ENCODE peak calls at places on chromosomes 3 and 15, in four cellular contexts. X is GM23248, P is PC-3, L is HCT116. R is an unnamed sample.

GRCh38 chr15:58221591-58222241 is 83.5 kb downstream of the AQP9 start:
- DNase-seq in P (peak), L (peak), X (peak), R (no peak)

GRCh38 chr3:129020691-129021090 is 19.6 kb downstream of the EFCC1 start:
- DNase-seq in X (no peak), P (no peak), L (no peak), R (no peak)

GRCh38 chr15:67305506-67305905 is 50.9 kb downstream of the IQCH start:
- DNase-seq in P (no peak), L (no peak), X (no peak), R (no peak)

GRCh38 chr3:128572644-128573105 is 77.9 kb downstream of the RPN1 start:
- DNase-seq in L (peak), P (peak), X (no peak), R (no peak)

GRCh38 chr15:75721923-75722870 is 9.5 kb upstream of the CSPG4 start:
- DNase-seq in X (no peak), L (no peak), P (no peak), R (no peak)

GRCh38 chr3:138396752-138397410 is 37.5 kb upstream of the ESYT3 start:
- DNase-seq in X (no peak), L (no peak), P (no peak), R (no peak)

GRCh38 chr3:77536038-77536775 is 496.3 kb downstream of the ROBO2 start:
- DNase-seq in P (peak), X (no peak), L (no peak), R (no peak)

GRCh38 chr3:98553021-98553563 is 21.3 kb downstream of the GPR15 start:
- DNase-seq in L (no peak), X (no peak), P (no peak), R (no peak)

GRCh38 chr15:47663106-47663505 is 54.2 kb upstream of the SEMA6D start:
- DNase-seq in L (no peak), P (peak), X (peak), R (no peak)

GRCh38 chr15:100186960-100187359 is 154.8 kb downstream of the ADAMTS17 start:
- DNase-seq in X (no peak), L (no peak), P (no peak), R (no peak)

DNA sequence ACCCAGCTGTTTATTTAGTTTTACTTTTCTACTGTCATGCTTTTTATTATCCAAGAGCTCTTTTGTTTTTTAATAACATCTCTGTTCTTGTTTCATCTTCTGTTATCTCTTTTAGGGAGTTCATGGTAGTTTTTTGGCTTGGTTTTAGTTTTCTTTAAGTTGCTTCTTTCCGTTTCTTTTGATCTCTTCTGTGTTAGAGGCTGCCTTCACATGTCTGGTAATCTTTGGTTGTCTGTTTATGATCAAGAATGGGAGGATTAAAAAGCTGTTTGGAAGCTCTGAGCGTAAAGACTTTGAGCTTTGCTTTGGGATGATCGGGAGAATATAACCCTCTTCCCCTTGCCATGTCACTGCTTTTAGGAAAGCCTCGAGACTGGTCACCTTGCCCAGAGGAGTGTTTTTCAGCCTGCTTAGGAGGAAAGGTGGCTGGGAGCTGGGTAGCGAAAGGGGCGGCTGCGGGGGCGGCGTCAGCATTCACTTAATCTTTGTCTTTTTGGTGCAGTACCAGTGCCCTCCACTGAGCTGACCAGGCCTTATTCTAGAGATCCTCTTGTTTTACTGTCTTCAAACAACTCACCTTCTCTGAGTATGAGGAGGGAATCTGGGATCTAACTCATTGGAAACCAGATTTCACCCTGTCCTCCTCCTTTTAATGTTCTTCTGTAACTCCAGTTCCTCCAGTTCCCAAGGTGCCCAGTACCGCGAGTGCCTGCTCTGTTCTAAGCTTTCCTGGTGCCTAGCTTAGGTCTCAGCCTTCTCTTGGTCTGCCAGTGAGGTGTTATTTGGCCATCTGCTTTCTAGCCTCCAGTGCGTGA is 15.5 kb downstream of the TATDN2 start:
- DNase-seq in L (peak), P (peak), X (peak), R (peak)
- H2AFZ ChIP-seq in L (no peak), P (no peak), X (peak), R (no peak)

DNA sequence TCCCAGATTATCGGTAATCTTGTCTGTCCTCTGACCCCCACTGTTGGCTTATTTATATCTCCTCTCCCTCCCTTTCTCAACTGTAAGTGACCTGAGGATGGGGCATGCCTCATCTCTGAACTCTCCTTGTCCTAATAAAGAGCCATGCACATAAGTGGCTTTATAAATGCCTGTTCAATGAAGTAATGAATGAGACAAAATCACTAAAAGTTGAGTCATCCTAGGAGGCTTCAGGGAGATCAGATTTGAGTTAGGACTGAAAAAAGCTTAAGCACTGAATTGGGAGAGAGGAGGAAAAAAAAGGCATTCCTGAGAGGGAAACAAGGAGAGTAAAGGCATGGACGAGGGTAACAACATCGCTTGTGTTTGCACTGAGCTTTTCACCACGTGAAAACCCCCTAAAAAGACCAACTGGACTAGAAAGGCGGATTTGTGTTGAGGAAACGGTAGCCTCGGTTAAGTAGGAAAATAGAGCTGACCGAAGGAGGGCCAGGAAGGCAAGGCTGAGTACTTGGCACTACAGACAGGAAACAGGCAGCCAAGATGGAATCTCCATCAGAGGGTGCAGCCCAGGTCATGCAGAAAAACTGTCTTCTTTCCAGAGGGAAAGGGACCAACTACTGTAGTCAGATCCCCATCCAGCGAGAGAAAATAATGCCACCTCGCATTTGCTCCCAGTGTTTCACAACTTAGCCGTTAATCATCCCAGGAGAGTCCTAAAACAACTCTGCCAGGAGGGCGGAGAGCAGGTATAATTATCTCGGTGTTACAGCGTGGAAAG is 77.5 kb downstream of the MYO1E start:
- DNase-seq in P (peak), X (peak), L (peak), R (peak)
- H3K9ac ChIP-seq in P (peak), X (peak), L (peak), R (peak)

GRCh38 chr3:99918720-99919119 is 101.1 kb downstream of the CMSS1 start:
- DNase-seq in L (no peak), X (peak), P (no peak), R (peak)

GRCh38 chr3:99919694-99920093 is 102.0 kb downstream of the CMSS1 start:
- DNase-seq in X (no peak), L (no peak), P (no peak), R (no peak)

GRCh38 chr3:99921377-99921695 is 103.7 kb downstream of the CMSS1 start:
- DNase-seq in X (no peak), L (no peak), P (no peak), R (no peak)

GRCh38 chr3:99921986-99922385 is 104.3 kb downstream of the CMSS1 start:
- DNase-seq in L (no peak), X (no peak), P (no peak), R (no peak)

GRCh38 chr3:99920530-99921376 is 103.1 kb downstream of the CMSS1 start:
- DNase-seq in P (peak), X (peak), L (no peak), R (no peak)
- H2AFZ ChIP-seq in P (no peak), X (peak), L (no peak), R (no peak)

GRCh38 chr15:71275566-71276354 is 160.5 kb downstream of the THSD4 start:
- DNase-seq in P (peak), L (no peak), X (no peak), R (peak)
- H3K9ac ChIP-seq in P (peak), L (peak), X (no peak), R (no peak)

DNA sequence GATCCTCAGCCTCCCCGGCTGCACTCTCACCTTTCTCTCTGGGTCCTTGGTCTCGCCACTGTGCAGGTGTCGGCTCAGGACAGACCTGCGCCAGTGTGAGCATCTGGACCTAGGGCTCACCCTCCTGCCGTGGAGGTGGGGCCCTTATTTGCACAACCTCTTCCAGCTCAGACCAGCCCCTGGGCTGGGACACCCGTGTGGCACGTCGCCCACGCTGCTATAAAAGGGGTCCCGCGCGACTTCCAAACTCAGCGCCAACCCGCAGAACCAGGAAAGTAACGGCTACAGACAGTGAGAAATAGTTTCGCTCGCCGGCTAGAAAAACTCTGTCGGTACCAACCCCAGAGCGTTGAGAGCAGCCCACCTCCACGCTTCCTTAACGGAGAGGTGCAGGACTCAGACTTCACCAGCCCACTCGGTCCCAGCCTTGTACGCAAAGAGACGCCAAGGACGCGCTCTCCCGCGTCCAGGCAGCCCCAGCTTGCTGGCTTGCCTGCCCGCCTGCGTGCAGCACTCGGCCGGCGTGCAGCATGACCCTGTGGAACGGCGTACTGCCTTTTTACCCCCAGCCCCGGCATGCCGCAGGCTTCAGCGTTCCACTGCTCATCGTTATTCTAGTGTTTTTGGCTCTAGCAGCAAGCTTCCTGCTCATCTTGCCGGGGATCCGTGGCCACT is at the start of the genes DUOX2 and DUOXA2:
- DNase-seq in P (no peak), X (no peak), L (no peak), R (no peak)
- H2AFZ ChIP-seq in P (no peak), X (no peak), L (no peak), R (no peak)

GRCh38 chr3:192892981-192893827 is 24.5 kb downstream of the MB21D2 start:
- DNase-seq in X (peak), L (peak), P (peak), R (peak)
- H3K9ac ChIP-seq in X (peak), L (peak), P (no peak), R (peak)

GRCh38 chr3:69292959-69293574 is 92.8 kb downstream of the FRMD4B start:
- DNase-seq in X (no peak), L (no peak), P (no peak), R (no peak)
- H2AFZ ChIP-seq in X (no peak), L (no peak), P (no peak), R (no peak)